ENCODE peak calls at places on chromosome 18, in six cellular contexts. A, Z, W, H, E and O are unnamed samples.

GRCh38 chr18:48663931-48664847 is 125.4 kb downstream of the CTIF start:
- DNase-seq in E (peak; percentile 72), W (peak; percentile 22), Z (peak; percentile 40), H (peak; percentile 49), A (peak; percentile 60), O (peak; percentile 77)

GRCh38 chr18:72799106-72799505 is 68.7 kb downstream of the NETO1 start:
- DNase-seq in E (no peak), H (no peak), Z (no peak), W (no peak), A (peak; percentile 2), O (no peak)

GRCh38 chr18:42030586-42031182 is 75.7 kb downstream of the PIK3C3 start:
- DNase-seq in A (peak; percentile 63), Z (no peak), E (peak; percentile 22), W (no peak), H (peak; percentile 18), O (peak; percentile 40)

GRCh38 chr18:46571756-46572155 is 85.3 kb downstream of the LOXHD1 start:
- DNase-seq in E (no peak), A (no peak), W (no peak), Z (no peak), H (no peak), O (no peak)

GRCh38 chr18:63109789-63110188 is 209.8 kb downstream of the BCL2 start:
- DNase-seq in A (no peak), Z (no peak), E (no peak), H (no peak), W (no peak), O (no peak)

GRCh38 chr18:77165489-77166415 is 33.2 kb upstream of the MBP start:
- DNase-seq in E (no peak), W (no peak), H (peak; percentile 56), Z (no peak), A (peak; percentile 57), O (peak; percentile 22)

GRCh38 chr18:47100214-47100831 is 50.0 kb downstream of the HDHD2 start:
- DNase-seq in E (peak; percentile 53), Z (peak; percentile 44), W (peak; percentile 36), A (peak; percentile 72), H (peak; percentile 53), O (peak; percentile 59)

GRCh38 chr18:22207022-22207758 is 37.8 kb downstream of the GATA6 start:
- DNase-seq in A (peak; percentile 80), Z (no peak), E (no peak), W (no peak), H (no peak), O (no peak)

GRCh38 chr18:22504251-22504650 is 86.5 kb upstream of the CTAGE1 start:
- DNase-seq in Z (no peak), E (no peak), H (no peak), W (no peak), A (no peak), O (no peak)

GRCh38 chr18:49784427-49785185 is 28.7 kb downstream of the ACAA2 start:
- DNase-seq in A (peak; percentile 60), E (no peak), Z (no peak), H (peak; percentile 13), W (no peak), O (no peak)

GRCh38 chr18:8174758-8175157 is 434.5 kb upstream of the RAB12 start:
- DNase-seq in H (no peak), A (no peak), E (no peak), Z (no peak), W (no peak), O (no peak)

GRCh38 chr18:21163647-21164625 is 52.3 kb upstream of the ROCK1 start:
- DNase-seq in Z (no peak), A (peak; percentile 85), E (no peak), W (no peak), H (peak; percentile 79), O (no peak)

GRCh38 chr18:54780285-54780861 is 47.9 kb upstream of the RAB27B start:
- DNase-seq in Z (no peak), A (no peak), W (no peak), E (no peak), H (no peak), O (no peak)

GRCh38 chr18:13213036-13213795 is 5.3 kb upstream of the LDLRAD4 start:
- DNase-seq in W (no peak), A (no peak), H (no peak), Z (no peak), E (no peak), O (no peak)

GRCh38 chr18:76476665-76477561 is 18.1 kb downstream of the ZNF516 start:
- DNase-seq in W (no peak), Z (no peak), A (peak; percentile 96), H (peak; percentile 93), E (no peak), O (no peak)

GRCh38 chr18:12656671-12657047 is 1.2 kb downstream of the SPIRE1 start:
- DNase-seq in E (no peak), A (peak; percentile 34), H (peak; percentile 43), Z (no peak), W (no peak), O (no peak)

GRCh38 chr18:12777543-12777942 is 74.7 kb downstream of the PSMG2 start:
- DNase-seq in W (no peak), H (no peak), E (no peak), Z (no peak), A (no peak), O (no peak)

GRCh38 chr18:6724331-6724730 is 5.2 kb upstream of the ARHGAP28 start:
- DNase-seq in Z (no peak), H (no peak), W (no peak), A (no peak), E (no peak), O (no peak)

GRCh38 chr18:62420151-62420512 is 95.0 kb downstream of the TNFRSF11A start:
- DNase-seq in A (peak; percentile 10), Z (no peak), H (peak; percentile 28), E (no peak), W (peak; percentile 11), O (no peak)

GRCh38 chr18:59029663-59030421 is 109.8 kb upstream of the SEC11C start:
- DNase-seq in H (no peak), E (no peak), W (no peak), A (no peak), Z (no peak), O (no peak)

GRCh38 chr18:69161383-69162028 is 239.2 kb upstream of the DOK6 start:
- DNase-seq in A (peak; percentile 72), H (peak; percentile 29), W (no peak), Z (no peak), E (no peak), O (no peak)

GRCh38 chr18:21682276-21683051 is 22.1 kb downstream of the ABHD3 start:
- DNase-seq in Z (no peak), W (no peak), H (peak; percentile 72), E (no peak), A (peak; percentile 73), O (peak; percentile 42)

GRCh38 chr18:5294113-5294617 is 1.4 kb downstream of the ZBTB14 start:
- DNase-seq in Z (no peak), W (no peak), A (peak; percentile 10), E (peak; percentile 65), H (no peak), O (peak; percentile 80)